ENCODE peak calls at places on chromosomes 12 and 14, in four cellular contexts. N is heart left ventricle, T is GM10248, L is RWPE1. S is an unnamed sample.

GRCh38 chr12:118714051-118714460 is 267.3 kb upstream of the SRRM4 start:
- DNase-seq in N (no peak), T (peak), L (no peak), S (peak)

GRCh38 chr12:6904280-6905276 is at the start of gene LRRC23:
- DNase-seq in N (peak), T (peak), L (peak), S (peak)

GRCh38 chr14:102164241-102164641 is 24.5 kb downstream of the WDR20 start:
- DNase-seq in N (no peak), T (no peak), L (no peak), S (no peak)

GRCh38 chr14:57574617-57575288 is 81.1 kb upstream of the CCDC198 start:
- DNase-seq in N (no peak), T (no peak), L (no peak), S (no peak)

GRCh38 chr14:68547305-68548193 is 245.3 kb downstream of the ZFP36L1 start:
- DNase-seq in N (peak), T (no peak), L (peak), S (no peak)

GRCh38 chr12:127360580-127360979 is 906.4 kb upstream of the TMEM132C start:
- DNase-seq in N (no peak), T (no peak), L (no peak), S (no peak)

GRCh38 chr12:62631531-62632520 is 165.2 kb downstream of the MON2 start:
- DNase-seq in N (peak), T (peak), L (peak), S (peak)

GRCh38 chr14:20632448-20632830 is 9.1 kb downstream of the OR6S1 start:
- DNase-seq in N (no peak), T (peak), L (no peak), S (peak)

GRCh38 chr12:21456291-21456780 is 18.9 kb downstream of the PYROXD1 start:
- DNase-seq in N (no peak), T (no peak), L (no peak), S (no peak)

GRCh38 chr14:23610815-23611289 is 25.3 kb upstream of the DHRS2 start:
- DNase-seq in N (no peak), T (no peak), L (no peak), S (no peak)

GRCh38 chr12:26748741-26749431 is 84.1 kb downstream of the ITPR2 start:
- DNase-seq in N (no peak), T (peak), L (peak), S (no peak)

GRCh38 chr14:78974691-78975090 is 804.5 kb downstream of the NRXN3 start:
- DNase-seq in N (no peak), T (no peak), L (peak), S (no peak)

GRCh38 chr14:106605548-106606448 is 1079.4 kb downstream of the TMEM121 start:
- DNase-seq in N (no peak), T (peak), L (no peak), S (no peak)

GRCh38 chr14:88551094-88551870 is 3.5 kb downstream of the PTPN21 start:
- DNase-seq in N (peak), T (peak), L (peak), S (peak)
- TF ChIP-seq CTCF in N (peak), T (no peak), L (no peak), S (peak)

GRCh38 chr12:45216983-45217485 is 1.1 kb downstream of the ANO6 start:
- DNase-seq in N (no peak), T (no peak), L (no peak), S (no peak)
- TF ChIP-seq CTCF in N (no peak), T (no peak), L (no peak), S (no peak)

GRCh38 chr12:12716151-12716844 is 870 bp upstream of the CDKN1B start:
- DNase-seq in N (no peak), T (peak), L (no peak), S (no peak)

GRCh38 chr12:12715128-12715458 is 2.1 kb upstream of the CDKN1B start:
- DNase-seq in N (no peak), T (no peak), L (no peak), S (no peak)

GRCh38 chr12:12713932-12714275 is 3.3 kb upstream of the CDKN1B start:
- DNase-seq in N (no peak), T (no peak), L (no peak), S (no peak)

GRCh38 chr12:12715459-12716150 is 1.6 kb upstream of the CDKN1B start:
- DNase-seq in N (no peak), T (peak), L (no peak), S (no peak)

GRCh38 chr12:12714276-12715001 is 2.7 kb upstream of the CDKN1B start:
- DNase-seq in N (peak), T (peak), L (no peak), S (no peak)
- TF ChIP-seq CTCF in N (peak), T (peak), L (no peak), S (no peak)

DNA sequence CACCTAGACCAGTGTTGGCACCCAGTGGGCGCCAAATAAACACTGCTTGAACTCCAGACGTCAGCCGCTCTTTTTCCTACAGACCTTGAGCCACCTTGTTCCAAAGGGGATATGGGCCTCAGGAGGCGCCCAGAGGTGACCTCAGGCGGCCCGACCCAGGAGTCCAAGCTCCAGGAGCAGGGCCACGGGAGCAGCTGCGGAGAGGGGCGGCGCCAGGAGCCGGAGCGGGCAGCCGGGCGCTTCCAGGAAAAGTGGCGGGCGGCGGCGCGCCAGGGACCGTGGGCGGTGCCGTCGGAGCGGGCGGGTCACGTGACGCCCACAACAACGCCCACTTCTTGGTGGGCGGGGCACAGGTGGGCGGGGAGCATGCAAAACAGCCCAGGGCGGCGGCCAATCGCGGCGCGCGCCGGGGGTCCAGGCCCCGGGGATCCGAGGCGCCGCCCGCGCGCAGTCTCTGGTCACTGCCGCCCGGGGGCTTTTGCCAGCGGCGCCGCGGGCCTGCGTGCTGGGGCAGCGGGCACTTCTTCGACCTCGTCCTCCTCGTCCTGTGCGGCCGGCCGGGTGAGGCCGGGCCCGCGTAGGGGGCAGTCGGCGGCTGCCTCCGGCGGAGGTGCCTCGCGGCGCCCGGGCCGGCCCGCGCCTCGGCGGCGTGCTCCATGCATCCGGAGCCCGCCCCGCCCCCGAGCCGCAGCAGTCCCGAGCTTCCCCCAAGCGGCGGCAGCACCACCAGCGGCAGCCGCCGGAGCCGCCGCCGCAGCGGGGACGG is at the start of gene ORAI1:
- DNase-seq in N (peak), T (peak), L (peak), S (peak)
- TF ChIP-seq CTCF in N (no peak), T (peak), L (no peak), S (peak)

DNA sequence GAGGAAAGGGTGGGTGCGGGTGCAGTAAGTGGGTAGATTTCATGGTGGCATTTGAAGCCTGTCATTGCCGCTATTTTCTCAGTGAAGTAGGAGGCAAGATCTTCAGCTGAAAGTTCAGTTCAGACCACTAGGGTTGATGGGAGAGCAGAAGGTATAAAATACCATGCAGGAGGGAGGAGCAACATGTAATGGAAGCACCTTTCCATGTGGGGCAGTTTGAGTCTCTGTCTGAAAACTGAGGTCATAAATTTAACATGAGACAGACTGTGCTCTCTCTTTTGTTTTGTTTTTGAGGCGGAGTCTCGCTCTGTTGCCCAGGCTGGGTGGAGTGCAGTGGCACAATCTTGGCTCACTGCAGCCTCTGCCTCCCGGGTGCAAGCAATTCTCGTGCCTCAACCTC is 22.7 kb downstream of the LRRC74A start:
- DNase-seq in N (no peak), T (no peak), L (peak), S (no peak)
- TF ChIP-seq CTCF in N (no peak), T (no peak), L (no peak), S (peak)

GRCh38 chr14:91919814-91920213 is 27.7 kb downstream of the FBLN5 start:
- DNase-seq in N (peak), T (no peak), L (no peak), S (no peak)
- TF ChIP-seq CTCF in N (no peak), T (no peak), L (no peak), S (no peak)

S was measured in neural crest cell.